ENCODE peak calls at places on chromosome X, in ten cellular contexts. N is stomach, P is H1, I is suprapubic skin, L is K562, F is HepG2, H is prostate gland, B is HCT116, A is breast epithelium, V is spleen. J is an unnamed sample.

GRCh38 chrX:39855748-39856129 is 242.0 kb downstream of the BCOR start:
- DNase-seq in V (no peak), N (peak), H (no peak), B (peak), F (no peak), A (no peak), L (peak), P (no peak), I (no peak), J (peak)

GRCh38 chrX:71996826-71997225 is 86.2 kb downstream of the NHSL2 start:
- DNase-seq in L (no peak), A (no peak), I (no peak), F (no peak), N (no peak), B (no peak), P (peak), V (no peak), H (no peak), J (no peak)

GRCh38 chrX:13840121-13840520 is 23.2 kb upstream of the GPM6B start:
- DNase-seq in A (no peak), I (no peak), H (no peak), N (no peak), B (no peak), F (no peak), P (no peak), L (no peak), V (no peak), J (no peak)

GRCh38 chrX:21529771-21530170 is 128.4 kb downstream of the KLHL34 start:
- DNase-seq in N (no peak), I (no peak), A (no peak), B (no peak), V (no peak), F (no peak), L (no peak), P (no peak), H (no peak), J (no peak)

GRCh38 chrX:1430451-1430850 is 22.3 kb downstream of the ASMTL start:
- DNase-seq in B (no peak), L (no peak), H (no peak), F (no peak), N (no peak), V (peak), P (no peak), A (peak), I (no peak), J (no peak)

GRCh38 chrX:35711281-35711680 is 86.9 kb upstream of the MAGEB16 start:
- DNase-seq in P (no peak), B (no peak), H (no peak), I (no peak), V (no peak), N (no peak), A (no peak), L (no peak), F (no peak), J (no peak)

GRCh38 chrX:34493086-34493485 is 164.0 kb downstream of the TMEM47 start:
- DNase-seq in A (no peak), B (no peak), P (no peak), V (no peak), F (no peak), I (no peak), H (no peak), L (no peak), N (no peak), J (no peak)

GRCh38 chrX:45758319-45758718 is 557.6 kb upstream of the DIPK2B start:
- DNase-seq in V (no peak), P (no peak), F (no peak), H (no peak), A (no peak), L (no peak), B (no peak), I (no peak), N (no peak), J (no peak)

GRCh38 chrX:23756165-23756564 is 13.1 kb upstream of the ACOT9 start:
- DNase-seq in A (no peak), F (peak), I (no peak), L (peak), V (peak), P (peak), B (no peak), N (peak), H (peak), J (peak)

GRCh38 chrX:106898462-106898861 is 4.7 kb downstream of the RIPPLY1 start:
- DNase-seq in H (no peak), A (no peak), I (no peak), B (no peak), V (no peak), L (peak), F (peak), P (no peak), N (no peak), J (no peak)

GRCh38 chrX:16870861-16871584 is 861 bp upstream of the RBBP7 start:
- DNase-seq in V (peak), L (peak), H (peak), I (no peak), A (no peak), P (peak), N (peak), B (no peak), F (no peak), J (no peak)

GRCh38 chrX:53116101-53116500 is 22.2 kb downstream of the KANTR start:
- DNase-seq in P (no peak), I (no peak), H (no peak), V (no peak), B (no peak), L (no peak), F (no peak), N (no peak), A (no peak), J (no peak)

GRCh38 chrX:105543271-105543670 is 279.1 kb upstream of the NRK start:
- DNase-seq in N (no peak), V (no peak), L (no peak), A (no peak), B (no peak), H (no peak), F (no peak), P (no peak), I (no peak), J (no peak)

GRCh38 chrX:30713061-30713525 is 59.9 kb downstream of the GK start:
- DNase-seq in F (peak), B (peak), I (no peak), H (peak), N (peak), V (no peak), A (no peak), L (peak), P (peak), J (peak)

GRCh38 chrX:150692837-150693781 is at the start of gene MTMR1:
- DNase-seq in F (no peak), B (no peak), P (no peak), L (peak), A (no peak), H (peak), V (peak), I (peak), N (peak), J (peak)

GRCh38 chrX:66675541-66675940 is 36.7 kb upstream of the EDA2R start:
- DNase-seq in N (no peak), V (no peak), A (no peak), F (no peak), P (no peak), L (no peak), I (no peak), H (no peak), B (no peak), J (no peak)

GRCh38 chrX:55907968-55908607 is 190.5 kb downstream of the RRAGB start:
- DNase-seq in P (peak), L (peak), V (peak), A (peak), H (peak), F (no peak), N (peak), I (no peak), B (peak), J (peak)

GRCh38 chrX:14356401-14356800 is 172.9 kb upstream of the GLRA2 start:
- DNase-seq in B (no peak), H (no peak), P (no peak), N (no peak), F (no peak), L (no peak), I (no peak), V (no peak), A (no peak), J (no peak)

GRCh38 chrX:40104649-40105015 is 6.9 kb upstream of the BCOR start:
- DNase-seq in A (no peak), B (no peak), H (peak), F (no peak), V (peak), N (peak), L (peak), I (no peak), P (no peak), J (peak)

GRCh38 chrX:71636438-71637252 is 18.3 kb upstream of the CXCR3 start:
- DNase-seq in B (no peak), L (no peak), N (no peak), V (no peak), I (no peak), A (no peak), H (no peak), P (no peak), F (no peak), J (no peak)

GRCh38 chrX:68895339-68896250 is 66.8 kb downstream of the EFNB1 start:
- DNase-seq in V (peak), L (peak), B (no peak), F (peak), I (no peak), A (peak), H (peak), P (no peak), N (peak), J (no peak)

GRCh38 chrX:11212741-11213140 is 80.5 kb upstream of the AMELX start:
- DNase-seq in N (no peak), V (no peak), L (no peak), I (no peak), A (no peak), F (no peak), H (no peak), B (no peak), P (peak), J (no peak)

GRCh38 chrX:44935640-44936039 is 62.7 kb downstream of the KDM6A start:
- DNase-seq in B (no peak), L (no peak), P (no peak), H (no peak), F (no peak), A (no peak), V (no peak), I (no peak), N (no peak), J (no peak)

GRCh38 chrX:31337332-31337731 is 265.5 kb upstream of the FTHL17 start:
- DNase-seq in N (no peak), B (no peak), P (no peak), L (no peak), A (no peak), F (no peak), H (no peak), V (no peak), I (no peak), J (no peak)

GRCh38 chrX:45445745-45446412 is 245.2 kb upstream of the DIPK2B start:
- DNase-seq in L (no peak), F (no peak), A (no peak), P (no peak), V (no peak), N (no peak), H (no peak), B (peak), I (no peak), J (no peak)

DNA sequence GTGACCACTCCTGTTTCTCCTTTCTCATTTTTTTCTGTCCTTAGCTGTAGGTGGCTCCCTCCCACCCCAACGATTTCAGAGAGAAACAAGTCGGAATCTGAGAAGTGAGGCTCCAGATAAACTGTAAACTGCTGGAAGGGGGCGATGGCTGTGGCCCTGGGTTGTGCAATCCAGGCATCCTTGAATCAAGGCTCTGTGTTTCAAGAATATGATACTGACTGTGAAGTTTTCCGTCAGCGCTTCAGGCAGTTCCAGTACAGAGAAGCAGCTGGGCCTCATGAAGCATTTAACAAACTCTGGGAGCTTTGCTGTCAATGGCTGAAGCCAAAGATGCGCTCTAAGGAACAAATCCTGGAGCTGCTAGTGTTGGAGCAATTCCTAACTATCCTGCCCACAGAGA is 37.7 kb downstream of the ETDC start:
- DNase-seq in P (no peak), F (no peak), I (no peak), N (no peak), A (no peak), H (no peak), L (peak), B (no peak), V (no peak), J (no peak)
- TF ChIP-seq POLR2AphosphoS5 in P (no peak), F (no peak), I (no peak), N (no peak), A (no peak), H (no peak), L (no peak), B (no peak), V (no peak), J (no peak)

DNA sequence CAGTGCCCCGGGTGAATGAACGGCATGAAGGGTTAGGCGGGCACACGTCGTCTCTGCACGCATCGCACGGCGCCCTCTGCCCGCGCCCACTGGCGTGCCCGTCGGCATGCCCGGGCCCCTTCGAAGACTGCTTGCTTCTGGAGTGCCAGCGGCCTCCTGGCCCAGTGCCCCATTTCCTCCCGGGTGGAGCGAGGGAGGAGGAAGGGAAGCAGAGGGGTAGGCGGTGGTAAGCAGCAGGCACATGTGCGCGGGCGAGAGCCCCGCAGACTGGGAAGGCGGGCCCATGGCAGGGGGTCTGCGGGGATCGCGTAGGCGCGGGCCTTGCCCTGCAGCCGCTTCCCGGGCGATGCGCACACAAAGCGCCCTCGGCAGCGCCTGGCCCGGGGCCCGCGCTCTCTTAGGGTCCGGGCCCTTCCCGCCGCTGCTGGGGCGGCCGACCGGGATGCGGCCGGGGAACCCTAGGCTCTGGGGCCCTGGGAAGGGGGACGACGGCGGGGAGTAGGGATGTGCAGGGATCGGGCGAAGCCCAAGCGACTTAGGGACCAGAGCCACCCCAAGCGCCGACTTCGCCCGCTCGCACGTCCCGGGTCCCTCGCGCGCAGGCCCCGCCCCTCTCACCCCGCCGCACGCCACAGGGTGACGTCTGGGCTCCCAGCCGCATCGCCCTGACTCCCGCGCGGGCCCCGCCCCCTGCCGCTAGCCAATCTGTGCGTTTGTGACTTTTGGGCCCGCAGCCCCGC is 866 bp upstream of the EMD start:
- DNase-seq in N (peak), I (no peak), F (no peak), V (peak), A (no peak), L (no peak), H (no peak), B (no peak), P (no peak), J (peak)
- TF ChIP-seq POLR2A in N (peak), I (peak), F (no peak), V (peak), A (peak), L (peak), H (peak), B (no peak), P (peak), J (peak)

DNA sequence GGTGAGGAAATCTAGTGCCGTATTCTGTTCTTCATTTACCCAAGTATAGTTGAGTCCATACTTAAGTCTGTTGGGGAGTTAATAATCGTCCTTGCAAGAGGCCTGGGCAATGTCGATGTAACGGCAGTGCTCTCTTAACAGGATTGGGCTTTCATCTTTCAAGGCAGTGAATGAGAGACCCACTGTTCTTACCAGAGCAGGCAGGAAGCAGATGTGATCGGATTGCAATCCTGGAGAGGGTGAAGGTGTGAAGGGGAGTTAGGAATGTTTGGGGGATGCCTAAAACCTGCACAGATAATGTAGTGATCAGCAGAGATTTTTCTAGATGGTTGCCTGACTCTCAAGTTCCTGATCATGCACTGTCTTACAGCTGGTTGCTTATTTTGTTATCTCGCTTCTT is 308.4 kb downstream of the AFF2 start:
- DNase-seq in P (no peak), V (no peak), F (no peak), I (no peak), H (no peak), L (no peak), N (no peak), A (no peak), B (no peak), J (no peak)
- TF ChIP-seq POLR2AphosphoS5 in P (no peak), V (no peak), F (no peak), I (no peak), H (no peak), L (no peak), N (no peak), A (no peak), B (no peak), J (no peak)

DNA sequence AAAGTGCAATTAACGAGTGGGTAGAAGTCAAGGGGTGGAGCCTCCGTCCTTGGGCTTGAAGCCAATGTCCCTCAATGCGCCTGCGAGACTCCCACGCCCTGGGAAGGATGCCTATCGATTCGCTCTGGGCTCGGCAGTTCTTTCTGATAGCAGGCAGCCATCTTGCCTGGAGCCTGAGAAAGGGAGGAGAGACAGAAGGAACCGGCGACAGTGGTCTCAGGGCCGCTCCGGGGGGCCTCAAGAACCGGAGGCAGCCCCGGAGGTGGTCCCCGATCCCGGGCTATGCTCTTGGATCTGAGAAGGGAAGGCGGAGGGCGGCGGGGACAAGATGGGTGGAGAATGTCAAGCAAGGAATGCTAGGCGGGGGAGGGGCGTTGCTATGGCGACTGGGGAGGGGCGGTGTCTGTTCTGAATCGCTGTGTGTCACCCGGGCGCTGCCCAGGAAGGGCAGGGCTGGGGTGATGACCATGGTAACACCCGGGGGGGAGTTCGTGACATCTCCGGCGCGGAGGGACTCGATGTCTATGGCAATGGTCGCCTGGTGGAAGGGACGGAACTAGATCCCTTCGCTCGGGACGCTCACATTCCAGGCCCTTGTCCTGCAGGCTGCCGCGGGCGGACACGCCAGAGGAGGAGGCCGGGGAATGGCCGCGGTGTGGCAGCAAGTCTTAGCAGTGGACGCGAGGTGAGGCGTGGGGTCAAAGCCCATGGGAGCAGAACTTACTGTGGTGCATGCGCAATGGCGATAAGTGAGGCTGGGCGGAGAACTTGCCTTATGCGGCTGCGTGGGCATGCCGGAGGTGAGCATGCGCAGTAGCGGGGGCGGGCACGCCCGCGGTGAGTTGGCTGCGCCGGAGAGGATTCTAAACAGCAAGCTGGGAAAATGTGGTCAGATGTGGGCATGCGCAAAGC is at the start of gene WDR13:
- DNase-seq in I (peak), N (peak), B (peak), A (peak), L (peak), V (peak), F (peak), P (peak), H (peak), J (peak)
- TF ChIP-seq POLR2A in I (peak), N (no peak), B (peak), A (no peak), L (peak), V (no peak), F (peak), P (peak), H (peak), J (peak)

DNA sequence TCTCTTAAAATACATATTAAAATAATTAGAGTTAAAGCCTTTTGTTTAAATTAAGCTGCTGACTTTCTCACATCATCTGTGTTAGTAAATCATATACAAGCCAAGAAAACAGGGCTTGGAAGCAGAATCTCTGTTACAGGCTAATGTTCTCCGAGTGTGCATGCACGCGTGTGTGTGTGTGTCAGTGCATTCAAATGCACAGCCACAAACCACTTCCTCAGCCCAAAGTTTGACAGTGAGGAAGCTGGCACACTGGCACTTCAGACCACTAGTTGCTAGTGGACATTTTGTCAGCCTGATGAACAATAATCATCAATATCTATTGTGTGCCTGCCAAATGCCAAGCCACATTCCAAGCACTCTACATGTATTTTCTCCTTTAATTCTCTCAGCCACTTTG is 5.6 kb downstream of the MAOB start:
- DNase-seq in H (no peak), I (no peak), L (no peak), A (no peak), N (no peak), V (no peak), P (no peak), B (no peak), F (no peak), J (no peak)
- TF ChIP-seq POLR2AphosphoS5 in H (no peak), I (no peak), L (no peak), A (no peak), N (no peak), V (no peak), P (no peak), B (no peak), F (no peak), J (no peak)

DNA sequence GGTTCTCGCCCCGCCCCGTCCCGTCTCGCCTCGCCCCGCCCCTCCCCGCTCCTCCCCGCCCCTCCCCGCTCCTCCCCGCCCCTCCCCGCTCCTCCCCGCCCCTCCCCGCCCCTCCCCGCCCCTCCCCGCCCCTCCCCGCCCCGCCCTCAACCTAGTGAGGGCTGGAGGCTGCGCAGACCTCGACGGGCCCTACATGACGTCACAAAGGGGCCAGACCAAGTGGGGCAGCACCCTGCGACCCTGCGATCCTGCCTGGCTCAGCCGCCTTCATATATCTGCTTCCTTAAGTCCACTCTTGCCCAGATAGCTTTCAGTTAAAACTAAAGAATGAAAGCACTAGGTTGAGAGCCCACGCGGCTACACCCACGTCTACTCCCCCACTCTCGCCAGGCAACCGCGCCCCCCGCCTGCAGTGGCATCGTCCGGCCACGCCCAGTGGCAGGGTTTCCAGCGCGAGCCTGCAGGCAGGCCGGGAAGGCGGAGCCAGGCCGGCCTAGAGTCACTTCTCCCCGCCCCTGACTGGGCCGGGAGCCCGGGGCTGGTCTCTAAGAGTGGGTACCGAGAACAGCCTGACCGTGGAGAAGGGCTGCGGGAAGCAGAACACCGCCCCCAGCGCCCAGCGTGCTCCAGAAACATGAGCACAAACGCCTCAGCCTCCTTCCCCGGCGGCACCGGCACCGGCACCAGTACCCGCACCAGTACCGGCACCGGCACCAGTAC is 1.5 kb upstream of the MAOA start:
- DNase-seq in H (peak), V (peak), P (peak), I (peak), L (peak), N (peak), B (peak), A (peak), F (peak), J (peak)
- TF ChIP-seq POLR2A in H (peak), V (no peak), P (peak), I (peak), L (no peak), N (peak), B (no peak), A (peak), F (peak), J (no peak)

J was measured in GM12892.